ENCODE peak calls at places on chromosomes 12 and 14, in seven cellular contexts. W is fibroblast of mammary gland, M is myocyte, P is left colon, Z is right lobe of liver, U is left cardiac atrium, X is neuronal stem cell. Y is an unnamed sample.

GRCh38 chr12:22282283-22282682 is 52.2 kb downstream of the ST8SIA1 start:
- DNase-seq in M (peak), U (no peak), X (no peak), P (no peak), Z (no peak), W (peak), Y (no peak)

GRCh38 chr14:100773331-100774163 is 46.9 kb downstream of the DLK1 start:
- DNase-seq in X (no peak), M (no peak), P (no peak), Z (no peak), U (no peak), W (no peak), Y (no peak)

GRCh38 chr12:93742086-93742934 is 65.1 kb downstream of the CRADD start:
- DNase-seq in M (peak), X (peak), U (peak), P (peak), W (peak), Z (peak), Y (peak)

GRCh38 chr14:105908481-105908911 is 382.1 kb downstream of the TMEM121 start:
- DNase-seq in P (no peak), U (no peak), M (no peak), X (no peak), W (no peak), Z (no peak), Y (no peak)

GRCh38 chr12:42552822-42553221 is 36.7 kb downstream of the PRICKLE1 start:
- DNase-seq in U (no peak), Z (no peak), P (no peak), X (no peak), W (no peak), M (no peak), Y (no peak)

GRCh38 chr12:59973515-59973914 is 377.7 kb downstream of the SLC16A7 start:
- DNase-seq in W (peak), Z (no peak), P (no peak), X (no peak), M (no peak), U (no peak), Y (no peak)

GRCh38 chr14:101504096-101504948 is 57.0 kb upstream of the DIO3 start:
- DNase-seq in P (no peak), X (no peak), M (no peak), U (peak), W (no peak), Z (peak), Y (no peak)

GRCh38 chr14:53619625-53620324 is 336.9 kb downstream of the BMP4 start:
- DNase-seq in Z (no peak), M (peak), P (no peak), U (no peak), W (peak), X (no peak), Y (no peak)

GRCh38 chr12:82527165-82527780 is 159.4 kb upstream of the TMTC2 start:
- DNase-seq in W (peak), X (peak), U (no peak), M (peak), P (peak), Z (no peak), Y (peak)

GRCh38 chr12:102824218-102824835 is 92.7 kb downstream of the PAH start:
- DNase-seq in X (peak), U (peak), Z (peak), M (peak), P (no peak), W (peak), Y (peak)

GRCh38 chr14:105026789-105027563 is 6.1 kb upstream of the CDCA4 start:
- DNase-seq in M (peak), Z (no peak), W (peak), X (no peak), U (no peak), P (no peak), Y (no peak)

GRCh38 chr12:71636704-71637115 is 26.9 kb downstream of the ZFC3H1 start:
- DNase-seq in W (peak), M (peak), U (no peak), Z (no peak), X (peak), P (no peak), Y (peak)

GRCh38 chr14:55580401-55581010 is 499 bp downstream of the KTN1 start:
- DNase-seq in P (peak), M (peak), X (peak), W (no peak), Z (peak), U (peak), Y (peak)

GRCh38 chr14:95346820-95347219 is 27.1 kb upstream of the CLMN start:
- DNase-seq in M (peak), X (no peak), U (no peak), P (no peak), W (peak), Z (no peak), Y (no peak)

GRCh38 chr12:54521291-54522062 is 23.9 kb downstream of the NCKAP1L start:
- DNase-seq in Z (no peak), P (no peak), X (no peak), W (no peak), U (no peak), M (peak), Y (no peak)

GRCh38 chr14:96100171-96101064 is 61.3 kb downstream of the C14orf132 start:
- DNase-seq in Z (peak), W (peak), P (peak), U (peak), M (peak), X (peak), Y (peak)

GRCh38 chr12:75438052-75438754 is 42.4 kb upstream of the GLIPR1 start:
- DNase-seq in P (peak), U (no peak), M (no peak), W (no peak), Z (no peak), X (no peak), Y (no peak)

GRCh38 chr14:51283402-51283825 is 43.4 kb downstream of the TMX1 start:
- DNase-seq in Z (no peak), M (peak), U (no peak), P (no peak), W (peak), X (peak), Y (no peak)

Y was measured in GM06990.